ENCODE peak calls at places on chromosomes 16 and 17, in seven cellular contexts. J, H, G, W, U, M and E are unnamed samples. For H3K36me3 and H3K4me1, the result is how much of the 10 kb centered on the place peaks cover.

GRCh38 chr16:51035110-51035498 is 116.0 kb downstream of the SALL1 start:
- DNase-seq in W (no peak), U (no peak), M (no peak), J (no peak), G (peak), H (no peak), E (no peak)

GRCh38 chr17:79808763-79809529 is 12.1 kb upstream of the CBX8 start:
- DNase-seq in H (no peak), W (no peak), U (peak), J (no peak), M (no peak), G (peak), E (no peak)

GRCh38 chr17:1783271-1783670 is 21.4 kb downstream of the SERPINF1 start:
- DNase-seq in G (no peak), W (no peak), U (no peak), M (peak), H (no peak), J (no peak), E (no peak)

GRCh38 chr17:79810138-79811027 is 13.5 kb upstream of the CBX8 start:
- DNase-seq in G (peak), M (peak), U (peak), W (no peak), J (no peak), H (peak), E (peak)

GRCh38 chr17:48244814-48245213 is 137.2 kb downstream of the SNX11 start:
- DNase-seq in G (no peak), J (no peak), U (no peak), H (no peak), M (no peak), W (no peak), E (no peak)

GRCh38 chr17:66290097-66290722 is 12.2 kb upstream of the PRKCA start:
- DNase-seq in J (no peak), H (no peak), M (no peak), W (no peak), U (peak), G (peak), E (no peak)

GRCh38 chr16:50675686-50676610 is 5.2 kb downstream of the SNX20 start:
- DNase-seq in M (no peak), U (no peak), H (no peak), G (no peak), W (no peak), J (no peak), E (no peak)

GRCh38 chr17:34451313-34451712 is 88.3 kb upstream of the CCL1 start:
- DNase-seq in M (no peak), W (no peak), G (no peak), H (no peak), U (no peak), J (no peak), E (no peak)

GRCh38 chr17:66175892-66176291 is 16.0 kb downstream of the CEP112 start:
- DNase-seq in M (no peak), J (no peak), G (no peak), W (no peak), U (no peak), H (no peak), E (no peak)

GRCh38 chr16:87740909-87741424 is 24.8 kb downstream of the KLHDC4 start:
- DNase-seq in W (no peak), G (no peak), M (no peak), J (no peak), U (no peak), H (no peak), E (no peak)

GRCh38 chr17:512926-513325 is 160.3 kb upstream of the RPH3AL start:
- DNase-seq in G (no peak), M (no peak), J (no peak), W (no peak), H (no peak), U (no peak), E (no peak)

GRCh38 chr17:18921912-18922451 is 30.0 kb upstream of the SLC5A10 start:
- DNase-seq in U (no peak), M (no peak), J (no peak), H (no peak), G (no peak), W (no peak), E (no peak)

GRCh38 chr16:4994719-4995434 is 36.7 kb downstream of the SEC14L5 start:
- DNase-seq in H (no peak), U (no peak), J (no peak), G (no peak), M (no peak), W (no peak), E (no peak)

GRCh38 chr16:23608194-23608593 is 12.1 kb upstream of the NDUFAB1 start:
- DNase-seq in W (no peak), M (no peak), H (no peak), G (no peak), J (no peak), U (no peak), E (no peak)

GRCh38 chr17:37706446-37706845 is 38.4 kb downstream of the HNF1B start:
- DNase-seq in W (no peak), M (no peak), G (no peak), H (no peak), U (no peak), J (no peak), E (no peak)

GRCh38 chr16:69166221-69166833 is 20.6 kb upstream of the SNTB2 start:
- DNase-seq in H (no peak), U (no peak), W (no peak), J (no peak), G (no peak), M (no peak), E (no peak)

GRCh38 chr16:69169051-69169450 is 17.9 kb upstream of the SNTB2 start:
- DNase-seq in M (no peak), H (no peak), W (no peak), J (no peak), G (no peak), U (no peak), E (no peak)

GRCh38 chr16:69171325-69172095 is 15.5 kb upstream of the SNTB2 start:
- DNase-seq in G (no peak), W (no peak), J (no peak), M (no peak), U (no peak), H (no peak), E (no peak)

GRCh38 chr16:69166946-69167930 is 19.7 kb upstream of the SNTB2 start:
- DNase-seq in G (no peak), J (no peak), W (no peak), M (no peak), U (no peak), H (no peak), E (no peak)

GRCh38 chr16:69169607-69170352 is 17.2 kb upstream of the SNTB2 start:
- DNase-seq in G (no peak), J (no peak), W (no peak), H (no peak), U (no peak), M (no peak), E (no peak)
- H3K36me3 ChIP-seq in G (under half), J (under half), W (under half), H (under half), U (under half), M (under half), E (under half)

DNA sequence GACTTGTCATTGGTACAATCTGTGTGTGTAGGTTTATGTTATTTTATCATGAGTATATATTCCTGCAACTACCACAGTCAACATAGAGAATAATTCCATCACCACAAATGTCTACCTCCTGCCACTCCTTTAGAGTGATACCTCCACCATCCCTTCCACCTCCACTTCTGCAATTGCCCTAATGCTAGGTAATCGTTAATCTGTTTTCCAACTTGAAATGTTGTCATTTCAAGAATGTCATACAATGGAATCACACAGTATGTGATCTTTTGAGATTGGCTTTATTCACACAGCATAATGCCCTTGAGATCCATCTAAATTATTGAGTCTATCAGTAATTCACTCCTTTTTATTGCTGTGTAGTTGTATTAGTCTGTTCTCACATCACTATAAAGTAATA is 414.8 kb upstream of the C16orf82 start:
- DNase-seq in J (peak), U (no peak), M (no peak), H (no peak), W (no peak), G (no peak), E (no peak)
- H3K4me1 ChIP-seq in J (under half), U (under half), M (under half), H (under half), W (under half), G (under half), E (under half)

GRCh38 chr17:78689029-78689428 is 93.0 kb downstream of the CYTH1 start:
- DNase-seq in J (no peak), W (no peak), G (no peak), H (no peak), M (no peak), U (no peak), E (no peak)
- H3K36me3 ChIP-seq in J (under half), W (under half), G (under half), H (half or more), M (under half), U (under half), E (under half)

DNA sequence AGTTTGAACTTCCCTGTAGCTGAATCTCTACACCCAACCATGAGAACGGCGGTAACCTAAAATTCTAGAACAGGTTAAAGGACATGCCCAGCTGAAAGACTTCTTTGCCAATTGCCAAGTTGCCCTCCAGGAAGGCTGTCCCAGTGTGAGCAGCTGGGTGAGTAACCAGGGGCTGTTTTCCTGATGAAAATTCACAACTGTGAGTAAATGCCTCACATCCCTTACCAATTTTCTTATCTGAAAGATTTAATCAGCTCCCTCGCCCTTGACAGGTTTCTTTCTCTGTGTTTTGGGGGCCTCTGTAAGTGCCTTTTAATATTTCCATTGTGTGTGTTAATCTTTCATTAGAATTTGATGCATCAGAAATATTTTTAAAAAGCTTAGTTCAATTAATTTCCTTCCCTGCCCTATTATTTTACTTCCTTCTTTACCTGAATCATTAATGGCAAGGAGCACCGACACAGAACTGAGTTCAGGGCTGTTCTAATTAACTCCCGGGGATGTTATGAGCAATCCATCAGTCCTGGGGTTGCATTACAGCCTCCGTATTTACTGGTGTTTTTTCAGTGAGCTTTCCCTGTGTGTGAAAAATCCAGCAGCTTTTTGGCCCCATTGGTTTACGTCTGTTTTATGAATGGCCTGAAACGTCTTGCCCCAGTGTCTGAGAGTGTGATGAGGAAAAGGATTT is 152.9 kb downstream of the CLEC16A start:
- DNase-seq in W (no peak), J (no peak), U (no peak), M (no peak), H (no peak), G (peak), E (no peak)
- H3K4me1 ChIP-seq in W (under half), J (under half), U (under half), M (under half), H (under half), G (under half), E (under half)

GRCh38 chr17:28912281-28912937 is 9.5 kb upstream of the DHRS13 start:
- DNase-seq in G (no peak), J (no peak), H (no peak), W (no peak), U (no peak), M (no peak), E (peak)
- H3K36me3 ChIP-seq in G (half or more), J (half or more), H (half or more), W (half or more), U (under half), M (under half), E (under half)

GRCh38 chr17:59332890-59333377 is 1.5 kb downstream of the YPEL2 start:
- DNase-seq in H (no peak), M (peak), W (no peak), J (peak), U (no peak), G (no peak), E (peak)
- H3K4me1 ChIP-seq in H (under half), M (under half), W (half or more), J (half or more), U (under half), G (under half), E (under half)